ENCODE peak calls at places on chromosomes 3 and 15, in eight cellular contexts. V is left lung, H is A549, X is fibroblast of mammary gland, P is epithelial cell of esophagus, D is upper lobe of right lung, L is astrocyte of the spinal cord, F is fibroblast of lung. U is an unnamed sample.

GRCh38 chr15:62962101-62962995 is 80.2 kb upstream of the TPM1 start:
- DNase-seq in V (no peak), H (no peak), X (no peak), P (no peak), D (no peak), L (no peak), F (no peak), U (no peak)

GRCh38 chr15:28989239-28989830 is 103.6 kb downstream of the APBA2 start:
- DNase-seq in V (no peak), H (no peak), X (no peak), P (no peak), D (peak), L (no peak), F (no peak), U (no peak)

GRCh38 chr3:18389108-18389733 is 35.9 kb downstream of the SATB1 start:
- DNase-seq in V (no peak), H (no peak), X (peak), P (peak), D (no peak), L (peak), F (no peak), U (peak)

GRCh38 chr3:97680696-97681095 is 83.9 kb upstream of the ARL6 start:
- DNase-seq in V (no peak), H (no peak), X (no peak), P (no peak), D (no peak), L (no peak), F (no peak), U (no peak)

GRCh38 chr3:158770254-158771017 is 31.4 kb upstream of the MFSD1 start:
- DNase-seq in V (no peak), H (no peak), X (peak), P (peak), D (no peak), L (peak), F (peak), U (no peak)

GRCh38 chr3:192515661-192516040 is 211.7 kb downstream of the FGF12 start:
- DNase-seq in V (no peak), H (no peak), X (no peak), P (no peak), D (no peak), L (no peak), F (no peak), U (no peak)

GRCh38 chr3:52367891-52368880 is 52.1 kb downstream of the DNAH1 start:
- DNase-seq in V (no peak), H (no peak), X (no peak), P (peak), D (no peak), L (no peak), F (no peak), U (no peak)

GRCh38 chr3:50275160-50275995 is 3.5 kb upstream of the LSMEM2 start:
- DNase-seq in V (peak), H (no peak), X (no peak), P (no peak), D (no peak), L (no peak), F (no peak), U (no peak)

GRCh38 chr3:150736903-150737832 is 25.8 kb downstream of the SIAH2 start:
- DNase-seq in V (no peak), H (no peak), X (peak), P (no peak), D (no peak), L (no peak), F (no peak), U (no peak)

GRCh38 chr15:69402816-69403215 is 11.3 kb upstream of the KIF23 start:
- DNase-seq in V (no peak), H (no peak), X (peak), P (no peak), D (no peak), L (no peak), F (no peak), U (no peak)

GRCh38 chr3:53218136-53218535 is 37.7 kb downstream of the TKT start:
- DNase-seq in V (no peak), H (no peak), X (no peak), P (no peak), D (peak), L (no peak), F (no peak), U (no peak)

GRCh38 chr15:85672338-85673097 is 122.2 kb downstream of the KLHL25 start:
- DNase-seq in V (no peak), H (no peak), X (peak), P (no peak), D (no peak), L (no peak), F (no peak), U (no peak)

GRCh38 chr3:53082736-53083135 is 36.9 kb upstream of the SFMBT1 start:
- DNase-seq in V (no peak), H (no peak), X (no peak), P (no peak), D (no peak), L (no peak), F (no peak), U (no peak)

GRCh38 chr3:150805380-150805779 is 42.4 kb upstream of the SIAH2 start:
- DNase-seq in V (no peak), H (no peak), X (no peak), P (no peak), D (no peak), L (no peak), F (no peak), U (no peak)

GRCh38 chr3:183318846-183319770 is 66.1 kb downstream of the B3GNT5 start:
- DNase-seq in V (no peak), H (no peak), X (no peak), P (no peak), D (no peak), L (no peak), F (no peak), U (no peak)

GRCh38 chr15:57320543-57321220 is 55.6 kb upstream of the CGNL1 start:
- DNase-seq in V (no peak), H (no peak), X (peak), P (no peak), D (no peak), L (peak), F (peak), U (peak)

GRCh38 chr15:28124841-28125240 is 25.7 kb upstream of the OCA2 start:
- DNase-seq in V (no peak), H (no peak), X (no peak), P (no peak), D (peak), L (no peak), F (no peak), U (no peak)

GRCh38 chr15:73110246-73110645 is 58.0 kb downstream of the NEO1 start:
- DNase-seq in V (no peak), H (no peak), X (no peak), P (no peak), D (no peak), L (no peak), F (no peak), U (no peak)

GRCh38 chr3:161208931-161209330 is 12.2 kb upstream of the NMD3 start:
- DNase-seq in V (no peak), H (no peak), X (no peak), P (no peak), D (no peak), L (no peak), F (no peak), U (no peak)

GRCh38 chr3:44359146-44359751 is 20.7 kb downstream of the TCAIM start:
- DNase-seq in V (no peak), H (no peak), X (no peak), P (no peak), D (no peak), L (no peak), F (no peak), U (no peak)

GRCh38 chr15:59524331-59524731 is 86.3 kb downstream of the FAM81A start:
- DNase-seq in V (no peak), H (no peak), X (no peak), P (no peak), D (no peak), L (no peak), F (no peak), U (no peak)

GRCh38 chr15:48250640-48251076 is 44.6 kb downstream of the SLC12A1 start:
- DNase-seq in V (no peak), H (peak), X (peak), P (peak), D (no peak), L (peak), F (peak), U (peak)

GRCh38 chr3:46133285-46133684 is 74.8 kb downstream of the CCR1 start:
- DNase-seq in V (no peak), H (no peak), X (no peak), P (no peak), D (no peak), L (no peak), F (no peak), U (no peak)

GRCh38 chr3:115518100-115518852 is 105.0 kb upstream of the GAP43 start:
- DNase-seq in V (peak), H (no peak), X (peak), P (peak), D (no peak), L (peak), F (peak), U (peak)

GRCh38 chr3:188349276-188349962 is 195.5 kb downstream of the LPP start:
- DNase-seq in V (no peak), H (no peak), X (peak), P (peak), D (no peak), L (no peak), F (peak), U (no peak)

GRCh38 chr15:64776402-64776786 is 1.0 kb upstream of the RBPMS2 start:
- DNase-seq in V (peak), H (no peak), X (no peak), P (no peak), D (no peak), L (no peak), F (no peak), U (no peak)

GRCh38 chr3:39146083-39146501 is 7.3 kb downstream of the CSRNP1 start:
- DNase-seq in V (no peak), H (no peak), X (peak), P (no peak), D (peak), L (no peak), F (no peak), U (no peak)

GRCh38 chr3:4406746-4407568 is 60.1 kb downstream of the SUMF1 start:
- DNase-seq in V (no peak), H (no peak), X (no peak), P (no peak), D (no peak), L (peak), F (peak), U (no peak)

GRCh38 chr3:149198611-149199010 is 23.0 kb downstream of the CP start:
- DNase-seq in V (no peak), H (no peak), X (no peak), P (no peak), D (no peak), L (peak), F (peak), U (no peak)

GRCh38 chr3:149195221-149195620 is 26.4 kb downstream of the CP start:
- DNase-seq in V (no peak), H (no peak), X (no peak), P (no peak), D (no peak), L (no peak), F (no peak), U (no peak)

GRCh38 chr3:149199474-149199873 is 22.2 kb downstream of the CP start:
- DNase-seq in V (no peak), H (no peak), X (peak), P (no peak), D (no peak), L (peak), F (peak), U (no peak)

GRCh38 chr3:149197669-149198068 is 24.0 kb downstream of the CP start:
- DNase-seq in V (no peak), H (no peak), X (no peak), P (no peak), D (no peak), L (no peak), F (no peak), U (no peak)
- H3K4me3 ChIP-seq in V (no peak), H (no peak), X (no peak), P (no peak), D (no peak), L (no peak), F (no peak), U (no peak)

GRCh38 chr3:126070146-126070545 is 13.8 kb downstream of the SLC41A3 start:
- DNase-seq in V (no peak), H (no peak), X (no peak), P (no peak), D (no peak), L (no peak), F (no peak), U (no peak)
- TF ChIP-seq CTCF in V (no peak), H (no peak), X (no peak), P (no peak), D (no peak), L (no peak), F (no peak), U (no peak)

DNA sequence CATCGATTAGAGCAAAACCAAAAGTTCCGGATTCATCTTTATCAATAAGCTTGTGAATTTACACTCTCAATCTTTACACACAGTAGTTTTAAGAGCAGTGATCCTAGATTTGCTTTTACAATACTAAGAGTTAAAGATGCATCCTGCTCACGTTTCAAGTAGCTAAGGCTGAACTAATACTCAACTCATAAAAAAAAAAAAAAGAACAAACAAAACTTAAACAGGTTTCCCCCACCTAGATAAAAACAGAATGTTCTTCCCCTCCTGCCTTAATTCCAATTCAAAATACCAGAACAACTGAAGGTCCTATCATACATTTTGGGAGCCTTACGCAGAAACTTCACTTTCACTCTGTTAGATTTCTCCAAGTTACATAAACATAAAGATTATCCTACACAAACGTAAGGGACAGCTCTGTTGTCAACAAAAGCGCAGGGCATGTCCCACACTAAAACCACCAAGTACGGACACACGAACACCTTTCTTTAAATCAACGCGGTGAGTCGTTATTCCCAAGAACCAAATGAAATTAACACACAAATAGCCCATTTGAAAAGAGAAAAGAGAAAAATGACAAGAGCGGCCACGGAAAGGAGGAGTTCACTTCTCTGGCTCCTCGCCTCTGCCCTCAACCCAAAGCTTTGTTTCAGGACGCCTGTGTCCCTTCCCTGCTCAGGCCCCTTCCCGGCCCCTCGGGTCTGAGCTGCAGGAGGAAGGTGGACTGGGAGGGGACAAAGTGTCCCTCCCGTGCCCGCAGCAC is 942 bp downstream of the CBLB start:
- DNase-seq in V (no peak), H (no peak), X (peak), P (peak), D (no peak), L (peak), F (no peak), U (no peak)
- H3K4me3 ChIP-seq in V (peak), H (peak), X (peak), P (peak), D (peak), L (peak), F (peak), U (peak)

GRCh38 chr3:186128158-186128557 is 19.3 kb upstream of the ETV5 start:
- DNase-seq in V (no peak), H (no peak), X (no peak), P (no peak), D (no peak), L (no peak), F (no peak), U (no peak)
- TF ChIP-seq CTCF in V (no peak), H (no peak), X (no peak), P (no peak), D (no peak), L (no peak), F (no peak), U (no peak)

GRCh38 chr3:112498916-112499315 is 356 bp downstream of the BTLA start:
- DNase-seq in V (no peak), H (no peak), X (no peak), P (no peak), D (no peak), L (no peak), F (no peak), U (no peak)
- H3K4me3 ChIP-seq in V (no peak), H (no peak), X (no peak), P (no peak), D (peak), L (no peak), F (no peak), U (no peak)

U was measured in astrocyte of the cerebellum.